ENCODE peak calls at places on chromosomes 7 and 10, in nine cellular contexts. C is WERI-Rb-1; N is body of pancreas; G is neural crest cell; D is GM12865; E is activated naive CD8-positive, alpha-beta T cell treated with anti-CD3 and anti-CD28 coated beads, Interleukin-2, amount 50 U/mL, for 24 hours; J is ACHN; B is CD8-positive, alpha-beta memory T cell; A is T-cell. U is an unnamed sample.

GRCh38 chr7:111424768-111425167 is 137.5 kb downstream of the IMMP2L start:
- DNase-seq in C (no peak), N (no peak), G (no peak), D (no peak), E (no peak), J (peak), B (no peak), A (no peak), U (no peak)

GRCh38 chr10:109852004-109852717 is 71.2 kb downstream of the XPNPEP1 start:
- DNase-seq in C (peak), N (peak), G (peak), D (peak), E (peak), J (peak), B (peak), A (peak), U (no peak)

GRCh38 chr10:23523251-23523650 is 84.4 kb downstream of the OTUD1 start:
- DNase-seq in C (no peak), N (no peak), G (no peak), D (no peak), E (no peak), J (no peak), B (no peak), A (no peak), U (no peak)

GRCh38 chr10:91103384-91104184 is 116.9 kb upstream of the PCGF5 start:
- DNase-seq in C (no peak), N (no peak), G (no peak), D (peak), E (no peak), J (no peak), B (no peak), A (no peak), U (peak)

GRCh38 chr7:30459591-30460245 is 18.9 kb downstream of the NOD1 start:
- DNase-seq in C (no peak), N (peak), G (no peak), D (no peak), E (no peak), J (peak), B (no peak), A (no peak), U (no peak)

GRCh38 chr7:28529755-28530154 is 117.4 kb downstream of the CREB5 start:
- DNase-seq in C (no peak), N (no peak), G (no peak), D (no peak), E (no peak), J (no peak), B (no peak), A (no peak), U (no peak)

GRCh38 chr7:50119815-50120637 is 27.0 kb upstream of the ZPBP start:
- DNase-seq in C (peak), N (no peak), G (no peak), D (peak), E (peak), J (peak), B (no peak), A (no peak), U (no peak)

GRCh38 chr10:80081801-80082750 is 3.6 kb downstream of the TMEM254 start:
- DNase-seq in C (no peak), N (no peak), G (no peak), D (no peak), E (no peak), J (no peak), B (no peak), A (no peak), U (no peak)

GRCh38 chr7:25852249-25852994 is 299.6 kb upstream of the NFE2L3 start:
- DNase-seq in C (peak), N (no peak), G (peak), D (no peak), E (no peak), J (no peak), B (no peak), A (no peak), U (no peak)

GRCh38 chr7:127671341-127671740 is 19.3 kb downstream of the SND1 start:
- DNase-seq in C (no peak), N (no peak), G (no peak), D (no peak), E (no peak), J (no peak), B (no peak), A (no peak), U (no peak)

GRCh38 chr7:128157906-128158305 is 83.2 kb upstream of the LEP start:
- DNase-seq in C (no peak), N (no peak), G (no peak), D (no peak), E (no peak), J (no peak), B (no peak), A (no peak), U (no peak)

GRCh38 chr7:26440993-26441636 is 149.5 kb downstream of the SNX10 start:
- DNase-seq in C (no peak), N (no peak), G (peak), D (no peak), E (no peak), J (no peak), B (no peak), A (no peak), U (no peak)